ENCODE peak calls at places on chromosomes 12 and 14, in four cellular contexts. U is NCI-H510A treated with DMSO at 0.1 percent for 48 hours; G is progenitor cell of endocrine pancreas; Q is activated naive CD4-positive, alpha-beta T cell. I is an unnamed sample.

GRCh38 chr12:45034861-45035265 is 16.0 kb downstream of the DBX2 start:
- DNase-seq in U (no peak), G (no peak), Q (no peak), I (no peak)

GRCh38 chr12:58285551-58285950 is 344.2 kb downstream of the ATP23 start:
- DNase-seq in U (no peak), G (no peak), Q (no peak), I (no peak)

GRCh38 chr12:122851820-122852219 is 16.6 kb downstream of the HIP1R start:
- DNase-seq in U (no peak), G (no peak), Q (no peak), I (no peak)

GRCh38 chr14:99320105-99320572 is 48.1 kb upstream of the BCL11B start:
- DNase-seq in U (peak), G (no peak), Q (peak), I (no peak)

GRCh38 chr12:10365716-10366433 is 24.0 kb downstream of the KLRK1 start:
- DNase-seq in U (peak), G (no peak), Q (no peak), I (peak)

GRCh38 chr14:31263485-31264133 is 56.0 kb upstream of the HECTD1 start:
- DNase-seq in U (no peak), G (no peak), Q (no peak), I (no peak)

GRCh38 chr12:118429703-118430383 is 53.5 kb downstream of the SUDS3 start:
- DNase-seq in U (no peak), G (no peak), Q (no peak), I (no peak)

GRCh38 chr14:23294734-23295561 is 7.7 kb downstream of the PPP1R3E start:
- DNase-seq in U (peak), G (no peak), Q (peak), I (peak)

GRCh38 chr12:77122236-77122635 is 56.9 kb upstream of the E2F7 start:
- DNase-seq in U (no peak), G (no peak), Q (no peak), I (no peak)

GRCh38 chr14:63727736-63728728 is at the start of gene SGPP1:
- DNase-seq in U (peak), G (peak), Q (peak), I (peak)

GRCh38 chr14:44963775-44964380 is 1.9 kb downstream of the TOGARAM1 start:
- DNase-seq in U (no peak), G (no peak), Q (no peak), I (no peak)

GRCh38 chr14:76772300-76773187 is 11.3 kb downstream of the VASH1 start:
- DNase-seq in U (no peak), G (no peak), Q (no peak), I (no peak)

GRCh38 chr12:31510034-31510433 is 80.9 kb downstream of the DENND5B start:
- DNase-seq in U (no peak), G (no peak), Q (no peak), I (no peak)

GRCh38 chr12:1117970-1118563 is 127.0 kb downstream of the ERC1 start:
- DNase-seq in U (peak), G (peak), Q (peak), I (peak)

GRCh38 chr12:113476093-113476986 is 4.7 kb upstream of the LHX5 start:
- DNase-seq in U (no peak), G (no peak), Q (no peak), I (no peak)

GRCh38 chr12:49046129-49046895 is 14.3 kb downstream of the KMT2D start:
- DNase-seq in U (no peak), G (no peak), Q (no peak), I (no peak)

GRCh38 chr14:61525293-61526011 is 169.9 kb upstream of the HIF1A start:
- DNase-seq in U (no peak), G (no peak), Q (no peak), I (no peak)

GRCh38 chr12:2301531-2302461 is 249.0 kb downstream of the CACNA1C start:
- DNase-seq in U (no peak), G (no peak), Q (no peak), I (no peak)

GRCh38 chr14:71463807-71464206 is 468.4 kb upstream of the RGS6 start:
- DNase-seq in U (no peak), G (no peak), Q (no peak), I (no peak)

GRCh38 chr12:115398311-115398781 is 714.4 kb upstream of the TBX3 start:
- DNase-seq in U (peak), G (no peak), Q (no peak), I (peak)

GRCh38 chr14:45558183-45558582 is 305.2 kb upstream of the MIS18BP1 start:
- DNase-seq in U (no peak), G (no peak), Q (no peak), I (no peak)